ENCODE peak calls at places on chromosomes 6 and 20, in seven cellular contexts. One of them, this sample, is unnamed.
A peak's percentile ranks its signal among the peaks of the same experiment; 100 is the strongest.

GRCh38 chr6:125102901-125103300 is 50.7 kb upstream of the TPD52L1 start:
- DNase-seq in OCI-LY7: no peak
- DNase-seq in uterus: no peak
- DNase-seq in stomach: no peak
- DNase-seq in pancreas: no peak
- DNase-seq in hepatocyte: no peak
- DNase-seq in gastrocnemius medialis: no peak
- DNase-seq in this sample: no peak

GRCh38 chr20:353166-353565 is 6.3 kb downstream of the NRSN2 start:
- DNase-seq in OCI-LY7: no peak
- DNase-seq in uterus: no peak
- DNase-seq in stomach: no peak
- DNase-seq in pancreas: no peak
- DNase-seq in hepatocyte: no peak
- DNase-seq in gastrocnemius medialis: no peak
- DNase-seq in this sample: no peak

GRCh38 chr6:27867941-27868705 is 44.1 kb downstream of the OR2B2 start:
- DNase-seq in OCI-LY7: peak; percentile 66
- DNase-seq in uterus: no peak
- DNase-seq in stomach: no peak
- DNase-seq in pancreas: no peak
- DNase-seq in hepatocyte: no peak
- DNase-seq in gastrocnemius medialis: no peak
- DNase-seq in this sample: no peak

GRCh38 chr6:115287467-115287866 is 773.2 kb downstream of the FRK start:
- DNase-seq in OCI-LY7: no peak
- DNase-seq in uterus: no peak
- DNase-seq in stomach: no peak
- DNase-seq in pancreas: no peak
- DNase-seq in hepatocyte: no peak
- DNase-seq in gastrocnemius medialis: no peak
- DNase-seq in this sample: no peak

GRCh38 chr6:53790886-53791285 is 3.9 kb upstream of the LRRC1 start:
- DNase-seq in OCI-LY7: no peak
- DNase-seq in uterus: no peak
- DNase-seq in stomach: no peak
- DNase-seq in pancreas: no peak
- DNase-seq in hepatocyte: no peak
- DNase-seq in gastrocnemius medialis: no peak
- DNase-seq in this sample: no peak

GRCh38 chr20:48722737-48723191 is 105.0 kb downstream of the PREX1 start:
- DNase-seq in OCI-LY7: peak; percentile 18
- DNase-seq in uterus: no peak
- DNase-seq in stomach: peak; percentile 74
- DNase-seq in pancreas: peak; percentile 63
- DNase-seq in hepatocyte: peak; percentile 32
- DNase-seq in gastrocnemius medialis: no peak
- DNase-seq in this sample: peak; percentile 83

GRCh38 chr6:90650041-90650948 is 63.4 kb upstream of the MAP3K7 start:
- DNase-seq in OCI-LY7: no peak
- DNase-seq in uterus: no peak
- DNase-seq in stomach: no peak
- DNase-seq in pancreas: no peak
- DNase-seq in hepatocyte: no peak
- DNase-seq in gastrocnemius medialis: no peak
- DNase-seq in this sample: no peak

GRCh38 chr6:139655783-139656705 is 281.6 kb upstream of the CITED2 start:
- DNase-seq in OCI-LY7: no peak
- DNase-seq in uterus: no peak
- DNase-seq in stomach: peak; percentile 71
- DNase-seq in pancreas: no peak
- DNase-seq in hepatocyte: peak; percentile 70
- DNase-seq in gastrocnemius medialis: no peak
- DNase-seq in this sample: no peak

GRCh38 chr20:21808863-21809664 is 103.6 kb downstream of the PAX1 start:
- DNase-seq in OCI-LY7: peak; percentile 49
- DNase-seq in uterus: no peak
- DNase-seq in stomach: peak; percentile 56
- DNase-seq in pancreas: peak; percentile 25
- DNase-seq in hepatocyte: peak; percentile 73
- DNase-seq in gastrocnemius medialis: no peak
- DNase-seq in this sample: peak; percentile 58

GRCh38 chr6:20178327-20178726 is 33.9 kb downstream of the MBOAT1 start:
- DNase-seq in OCI-LY7: no peak
- DNase-seq in uterus: no peak
- DNase-seq in stomach: no peak
- DNase-seq in pancreas: no peak
- DNase-seq in hepatocyte: no peak
- DNase-seq in gastrocnemius medialis: no peak
- DNase-seq in this sample: no peak

GRCh38 chr6:27081931-27082330 is 165.6 kb upstream of the PRSS16 start:
- DNase-seq in OCI-LY7: no peak
- DNase-seq in uterus: no peak
- DNase-seq in stomach: no peak
- DNase-seq in pancreas: no peak
- DNase-seq in hepatocyte: no peak
- DNase-seq in gastrocnemius medialis: no peak
- DNase-seq in this sample: no peak

GRCh38 chr20:19812056-19812455 is 54.0 kb downstream of the RIN2 start:
- DNase-seq in OCI-LY7: no peak
- DNase-seq in uterus: no peak
- DNase-seq in stomach: no peak
- DNase-seq in pancreas: no peak
- DNase-seq in hepatocyte: no peak
- DNase-seq in gastrocnemius medialis: no peak
- DNase-seq in this sample: no peak

GRCh38 chr20:60271597-60271996 is 313.4 kb downstream of the CDH26 start:
- DNase-seq in OCI-LY7: no peak
- DNase-seq in uterus: no peak
- DNase-seq in stomach: no peak
- DNase-seq in pancreas: no peak
- DNase-seq in hepatocyte: no peak
- DNase-seq in gastrocnemius medialis: no peak
- DNase-seq in this sample: no peak

GRCh38 chr6:30781362-30781696 is 37.0 kb upstream of the IER3 start:
- DNase-seq in OCI-LY7: no peak
- DNase-seq in uterus: no peak
- DNase-seq in stomach: no peak
- DNase-seq in pancreas: no peak
- DNase-seq in hepatocyte: no peak
- DNase-seq in gastrocnemius medialis: no peak
- DNase-seq in this sample: peak; percentile 76

GRCh38 chr6:160277144-160277543 is 18.5 kb upstream of the SLC22A2 start:
- DNase-seq in OCI-LY7: no peak
- DNase-seq in uterus: no peak
- DNase-seq in stomach: no peak
- DNase-seq in pancreas: no peak
- DNase-seq in hepatocyte: no peak
- DNase-seq in gastrocnemius medialis: no peak
- DNase-seq in this sample: no peak

GRCh38 chr6:13354331-13355042 is 26.1 kb upstream of the TBC1D7 start:
- DNase-seq in OCI-LY7: peak; percentile 42
- DNase-seq in uterus: no peak
- DNase-seq in stomach: no peak
- DNase-seq in pancreas: no peak
- DNase-seq in hepatocyte: no peak
- DNase-seq in gastrocnemius medialis: no peak
- DNase-seq in this sample: no peak

GRCh38 chr20:62214067-62214466 is 6.0 kb downstream of the HRH3 start:
- DNase-seq in OCI-LY7: no peak
- DNase-seq in uterus: no peak
- DNase-seq in stomach: no peak
- DNase-seq in pancreas: no peak
- DNase-seq in hepatocyte: no peak
- DNase-seq in gastrocnemius medialis: no peak
- DNase-seq in this sample: no peak

GRCh38 chr6:129748212-129748900 is 38.4 kb upstream of the ARHGAP18 start:
- DNase-seq in OCI-LY7: peak; percentile 88
- DNase-seq in uterus: peak; percentile 54
- DNase-seq in stomach: peak; percentile 39
- DNase-seq in pancreas: no peak
- DNase-seq in hepatocyte: peak; percentile 37
- DNase-seq in gastrocnemius medialis: peak; percentile 50
- DNase-seq in this sample: no peak

GRCh38 chr6:43246301-43247114 is 3.2 kb downstream of the TTBK1 start:
- DNase-seq in OCI-LY7: peak; percentile 83
- DNase-seq in uterus: peak; percentile 31
- DNase-seq in stomach: peak; percentile 69
- DNase-seq in pancreas: peak; percentile 80
- DNase-seq in hepatocyte: peak; percentile 53
- DNase-seq in gastrocnemius medialis: peak; percentile 33
- DNase-seq in this sample: peak; percentile 80

GRCh38 chr6:155031091-155031490 is 36.0 kb downstream of the TIAM2 start:
- DNase-seq in OCI-LY7: no peak
- DNase-seq in uterus: no peak
- DNase-seq in stomach: no peak
- DNase-seq in pancreas: no peak
- DNase-seq in hepatocyte: no peak
- DNase-seq in gastrocnemius medialis: no peak
- DNase-seq in this sample: no peak

GRCh38 chr20:44180814-44181213 is 6.2 kb downstream of the JPH2 start:
- DNase-seq in OCI-LY7: no peak
- DNase-seq in uterus: peak; percentile 61
- DNase-seq in stomach: no peak
- DNase-seq in pancreas: no peak
- DNase-seq in hepatocyte: peak; percentile 45
- DNase-seq in gastrocnemius medialis: peak; percentile 95
- DNase-seq in this sample: peak; percentile 84

GRCh38 chr6:16187185-16187584 is 51.2 kb upstream of the GMPR start:
- DNase-seq in OCI-LY7: no peak
- DNase-seq in uterus: no peak
- DNase-seq in stomach: no peak
- DNase-seq in pancreas: no peak
- DNase-seq in hepatocyte: no peak
- DNase-seq in gastrocnemius medialis: no peak
- DNase-seq in this sample: no peak

GRCh38 chr6:158684745-158685355 is 35.0 kb downstream of the SYTL3 start:
- DNase-seq in OCI-LY7: no peak
- DNase-seq in uterus: no peak
- DNase-seq in stomach: no peak
- DNase-seq in pancreas: no peak
- DNase-seq in hepatocyte: no peak
- DNase-seq in gastrocnemius medialis: no peak
- DNase-seq in this sample: no peak

GRCh38 chr20:51365670-51366069 is 176.8 kb downstream of the NFATC2 start:
- DNase-seq in OCI-LY7: no peak
- DNase-seq in uterus: no peak
- DNase-seq in stomach: no peak
- DNase-seq in pancreas: no peak
- DNase-seq in hepatocyte: no peak
- DNase-seq in gastrocnemius medialis: no peak
- DNase-seq in this sample: peak; percentile 53

GRCh38 chr20:49518576-49518975 is 36.1 kb upstream of the KCNB1 start:
- DNase-seq in OCI-LY7: no peak
- DNase-seq in uterus: no peak
- DNase-seq in stomach: no peak
- DNase-seq in pancreas: no peak
- DNase-seq in hepatocyte: no peak
- DNase-seq in gastrocnemius medialis: no peak
- DNase-seq in this sample: no peak

GRCh38 chr6:52555531-52556228 is 21.2 kb downstream of the TRAM2 start:
- DNase-seq in OCI-LY7: no peak
- DNase-seq in uterus: no peak
- DNase-seq in stomach: no peak
- DNase-seq in pancreas: no peak
- DNase-seq in hepatocyte: no peak
- DNase-seq in gastrocnemius medialis: no peak
- DNase-seq in this sample: no peak
- H3K4me1 ChIP-seq in OCI-LY7: peaks cover 58% of the 10 kb centered on the region
- H3K4me1 ChIP-seq in uterus: no peaks in the 10 kb centered on the region
- H3K4me1 ChIP-seq in stomach: peaks cover 85% of the 10 kb centered on the region
- H3K4me1 ChIP-seq in pancreas: peaks cover 18% of the 10 kb centered on the region
- H3K4me1 ChIP-seq in hepatocyte: peaks cover 27% of the 10 kb centered on the region
- H3K4me1 ChIP-seq in gastrocnemius medialis: peaks cover 23% of the 10 kb centered on the region
- H3K4me1 ChIP-seq in this sample: peaks cover 15% of the 10 kb centered on the region

GRCh38 chr6:18363746-18364145 is 23.4 kb upstream of the RNF144B start:
- DNase-seq in OCI-LY7: no peak
- DNase-seq in uterus: no peak
- DNase-seq in stomach: no peak
- DNase-seq in pancreas: no peak
- DNase-seq in hepatocyte: no peak
- DNase-seq in gastrocnemius medialis: no peak
- DNase-seq in this sample: no peak

GRCh38 chr6:18371010-18371409 is 16.1 kb upstream of the RNF144B start:
- DNase-seq in OCI-LY7: no peak
- DNase-seq in uterus: no peak
- DNase-seq in stomach: no peak
- DNase-seq in pancreas: no peak
- DNase-seq in hepatocyte: no peak
- DNase-seq in gastrocnemius medialis: no peak
- DNase-seq in this sample: no peak

GRCh38 chr6:18371576-18371975 is 15.6 kb upstream of the RNF144B start:
- DNase-seq in OCI-LY7: no peak
- DNase-seq in uterus: no peak
- DNase-seq in stomach: no peak
- DNase-seq in pancreas: no peak
- DNase-seq in hepatocyte: no peak
- DNase-seq in gastrocnemius medialis: no peak
- DNase-seq in this sample: no peak

GRCh38 chr6:18368277-18369105 is 18.7 kb upstream of the RNF144B start:
- DNase-seq in OCI-LY7: no peak
- DNase-seq in uterus: no peak
- DNase-seq in stomach: no peak
- DNase-seq in pancreas: no peak
- DNase-seq in hepatocyte: no peak
- DNase-seq in gastrocnemius medialis: no peak
- DNase-seq in this sample: no peak

DNA sequence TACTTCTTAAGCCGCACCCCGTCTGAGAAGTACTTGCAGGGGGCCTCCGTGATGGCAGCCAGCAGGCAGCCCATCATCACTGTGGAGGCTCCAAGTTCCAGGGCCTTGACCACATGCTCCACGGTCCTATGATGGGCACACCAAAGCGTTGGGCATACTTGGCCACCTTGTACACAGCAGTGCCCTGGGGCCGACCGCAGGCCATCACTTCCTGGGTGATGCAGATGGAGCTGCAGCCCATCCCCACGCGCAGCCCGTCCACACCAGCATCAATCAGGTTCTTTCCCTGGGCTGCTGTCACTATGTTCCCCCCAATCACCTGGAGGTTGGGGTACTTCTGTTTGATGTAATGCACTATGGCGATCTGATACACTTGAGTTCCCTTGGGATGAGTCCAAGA is 19.8 kb upstream of the RNF144B start:
- DNase-seq in OCI-LY7: no peak
- DNase-seq in uterus: no peak
- DNase-seq in stomach: no peak
- DNase-seq in pancreas: no peak
- DNase-seq in hepatocyte: no peak
- DNase-seq in gastrocnemius medialis: no peak
- DNase-seq in this sample: no peak
- H3K4me1 ChIP-seq in OCI-LY7: peaks cover 22% of the 10 kb centered on the region
- H3K4me1 ChIP-seq in uterus: no peaks in the 10 kb centered on the region
- H3K4me1 ChIP-seq in stomach: peaks cover 2% of the 10 kb centered on the region
- H3K4me1 ChIP-seq in pancreas: peaks cover 6% of the 10 kb centered on the region
- H3K4me1 ChIP-seq in hepatocyte: no peaks in the 10 kb centered on the region
- H3K4me1 ChIP-seq in gastrocnemius medialis: peaks cover 9% of the 10 kb centered on the region
- H3K4me1 ChIP-seq in this sample: no peaks in the 10 kb centered on the region

GRCh38 chr6:128280960-128281359 is 239.4 kb downstream of the PTPRK start:
- DNase-seq in OCI-LY7: no peak
- DNase-seq in uterus: no peak
- DNase-seq in stomach: no peak
- DNase-seq in pancreas: no peak
- DNase-seq in hepatocyte: no peak
- DNase-seq in gastrocnemius medialis: no peak
- DNase-seq in this sample: no peak
- H3K4me1 ChIP-seq in OCI-LY7: no peaks in the 10 kb centered on the region
- H3K4me1 ChIP-seq in uterus: no peaks in the 10 kb centered on the region
- H3K4me1 ChIP-seq in stomach: peaks cover 29% of the 10 kb centered on the region
- H3K4me1 ChIP-seq in pancreas: peaks cover 10% of the 10 kb centered on the region
- H3K4me1 ChIP-seq in hepatocyte: no peaks in the 10 kb centered on the region
- H3K4me1 ChIP-seq in gastrocnemius medialis: peaks cover 14% of the 10 kb centered on the region
- H3K4me1 ChIP-seq in this sample: peaks cover 2% of the 10 kb centered on the region

GRCh38 chr6:11212625-11213024 is 19.8 kb downstream of the NEDD9 start:
- DNase-seq in OCI-LY7: no peak
- DNase-seq in uterus: peak; percentile 69
- DNase-seq in stomach: no peak
- DNase-seq in pancreas: no peak
- DNase-seq in hepatocyte: no peak
- DNase-seq in gastrocnemius medialis: peak; percentile 55
- DNase-seq in this sample: no peak
- H3K4me1 ChIP-seq in OCI-LY7: no peaks in the 10 kb centered on the region
- H3K4me1 ChIP-seq in uterus: peaks cover 4% of the 10 kb centered on the region
- H3K4me1 ChIP-seq in stomach: peaks cover 84% of the 10 kb centered on the region
- H3K4me1 ChIP-seq in pancreas: peaks cover 45% of the 10 kb centered on the region
- H3K4me1 ChIP-seq in hepatocyte: peaks cover 25% of the 10 kb centered on the region
- H3K4me1 ChIP-seq in gastrocnemius medialis: peaks cover 59% of the 10 kb centered on the region
- H3K4me1 ChIP-seq in this sample: peaks cover 26% of the 10 kb centered on the region